ENCODE peak calls at places on chromosomes 5 and 9, in ten cellular contexts. F is myocyte; Z is dorsolateral prefrontal cortex; G is GM04504; T is hepatic stellate cell; S is posterior cingulate gyrus; R is fibroblast of the aortic adventitia; E is COLO829; K is GDM1; O is effector CD4-positive, alpha-beta T cell. I is an unnamed sample.

GRCh38 chr5:175688352-175689146 is 30.7 kb downstream of the HRH2 start:
- DNase-seq in F (no peak), Z (no peak), G (no peak), T (no peak), S (peak), R (no peak), E (no peak), K (no peak), O (no peak), I (no peak)

GRCh38 chr9:91151014-91151740 is 210.5 kb downstream of the AUH start:
- DNase-seq in F (peak), Z (no peak), G (peak), T (no peak), S (no peak), R (peak), E (no peak), K (peak), O (no peak), I (peak)

GRCh38 chr9:135230817-135231520 is 143.5 kb downstream of the OLFM1 start:
- DNase-seq in F (no peak), Z (no peak), G (no peak), T (no peak), S (peak), R (no peak), E (no peak), K (no peak), O (no peak), I (no peak)

GRCh38 chr9:111300140-111300735 is 29.8 kb downstream of the OR2K2 start:
- DNase-seq in F (no peak), Z (no peak), G (no peak), T (no peak), S (no peak), R (peak), E (no peak), K (no peak), O (no peak), I (no peak)

GRCh38 chr5:56815657-56816545 is 552 bp downstream of the MAP3K1 start:
- DNase-seq in F (peak), Z (peak), G (no peak), T (no peak), S (peak), R (no peak), E (no peak), K (no peak), O (peak), I (peak)

GRCh38 chr9:110615526-110615925 is 36.0 kb upstream of the SVEP1 start:
- DNase-seq in F (no peak), Z (no peak), G (peak), T (no peak), S (no peak), R (peak), E (no peak), K (no peak), O (no peak), I (peak)

GRCh38 chr5:135641329-135642178 is 62.8 kb upstream of the CXCL14 start:
- DNase-seq in F (no peak), Z (no peak), G (no peak), T (no peak), S (no peak), R (no peak), E (no peak), K (no peak), O (no peak), I (no peak)

GRCh38 chr9:90801507-90802289 is at the start of gene SYK:
- DNase-seq in F (no peak), Z (no peak), G (no peak), T (no peak), S (peak), R (no peak), E (no peak), K (peak), O (no peak), I (no peak)

GRCh38 chr5:162227075-162227474 is 159.5 kb downstream of the GABRG2 start:
- DNase-seq in F (no peak), Z (no peak), G (no peak), T (no peak), S (no peak), R (no peak), E (no peak), K (no peak), O (no peak), I (no peak)

GRCh38 chr5:40202852-40203440 is 476.8 kb upstream of the PTGER4 start:
- DNase-seq in F (no peak), Z (no peak), G (no peak), T (no peak), S (no peak), R (no peak), E (no peak), K (no peak), O (no peak), I (no peak)

GRCh38 chr5:112694853-112695709 is 42.6 kb upstream of the APC start:
- DNase-seq in F (peak), Z (no peak), G (no peak), T (no peak), S (no peak), R (peak), E (no peak), K (no peak), O (no peak), I (peak)

GRCh38 chr9:2281031-2281802 is 266.1 kb downstream of the SMARCA2 start:
- DNase-seq in F (no peak), Z (no peak), G (no peak), T (peak), S (no peak), R (peak), E (no peak), K (no peak), O (no peak), I (peak)

GRCh38 chr5:1736889-1737711 is 62.5 kb downstream of the MRPL36 start:
- DNase-seq in F (no peak), Z (no peak), G (no peak), T (no peak), S (peak), R (no peak), E (no peak), K (no peak), O (no peak), I (no peak)

GRCh38 chr5:59328801-59329296 is 564.7 kb downstream of the PDE4D start:
- DNase-seq in F (peak), Z (no peak), G (no peak), T (no peak), S (peak), R (peak), E (peak), K (no peak), O (no peak), I (peak)

GRCh38 chr5:119816055-119816454 is 186.7 kb downstream of the FAM170A start:
- DNase-seq in F (no peak), Z (no peak), G (no peak), T (no peak), S (no peak), R (no peak), E (no peak), K (no peak), O (no peak), I (no peak)

GRCh38 chr5:134536876-134537275 is 11.4 kb downstream of the JADE2 start:
- DNase-seq in F (peak), Z (no peak), G (no peak), T (no peak), S (peak), R (no peak), E (no peak), K (no peak), O (no peak), I (no peak)

GRCh38 chr5:133338504-133339355 is 273.6 kb downstream of the FSTL4 start:
- DNase-seq in F (no peak), Z (no peak), G (no peak), T (no peak), S (peak), R (no peak), E (no peak), K (no peak), O (no peak), I (no peak)

GRCh38 chr5:97143715-97144114 is 1.3 kb upstream of the LIX1 start:
- DNase-seq in F (no peak), Z (no peak), G (no peak), T (no peak), S (no peak), R (no peak), E (no peak), K (no peak), O (no peak), I (no peak)

GRCh38 chr5:122264610-122265009 is 47.4 kb upstream of the SNCAIP start:
- DNase-seq in F (no peak), Z (no peak), G (no peak), T (no peak), S (no peak), R (no peak), E (no peak), K (no peak), O (no peak), I (no peak)

GRCh38 chr5:151158287-151158661 is 695 bp upstream of the ANXA6 start:
- DNase-seq in F (no peak), Z (no peak), G (no peak), T (no peak), S (peak), R (no peak), E (no peak), K (no peak), O (no peak), I (peak)

GRCh38 chr5:132203464-132203818 is 24.2 kb downstream of the P4HA2 start:
- DNase-seq in F (peak), Z (no peak), G (no peak), T (no peak), S (no peak), R (no peak), E (no peak), K (no peak), O (no peak), I (peak)

GRCh38 chr5:176369934-176370711 is 4.8 kb downstream of the ARL10 start:
- DNase-seq in F (no peak), Z (no peak), G (no peak), T (no peak), S (no peak), R (no peak), E (no peak), K (no peak), O (no peak), I (no peak)

GRCh38 chr5:140875085-140876065 is at the start of gene PCDHA12:
- DNase-seq in F (no peak), Z (no peak), G (no peak), T (no peak), S (no peak), R (no peak), E (no peak), K (no peak), O (no peak), I (no peak)

GRCh38 chr5:15203376-15203775 is 296.6 kb upstream of the FBXL7 start:
- DNase-seq in F (peak), Z (no peak), G (peak), T (peak), S (no peak), R (no peak), E (no peak), K (no peak), O (no peak), I (no peak)

GRCh38 chr9:116669296-116669695 is 17.8 kb upstream of the TRIM32 start:
- DNase-seq in F (no peak), Z (no peak), G (no peak), T (no peak), S (no peak), R (no peak), E (no peak), K (no peak), O (no peak), I (no peak)

GRCh38 chr5:139494256-139494655 is 11.7 kb upstream of the STING1 start:
- DNase-seq in F (no peak), Z (no peak), G (no peak), T (no peak), S (no peak), R (peak), E (no peak), K (no peak), O (no peak), I (no peak)

GRCh38 chr9:83188272-83188671 is 125.3 kb upstream of the RASEF start:
- DNase-seq in F (no peak), Z (no peak), G (no peak), T (no peak), S (no peak), R (no peak), E (no peak), K (no peak), O (no peak), I (no peak)

GRCh38 chr9:34553511-34554021 is 30.8 kb upstream of the ENHO start:
- DNase-seq in F (no peak), Z (no peak), G (no peak), T (no peak), S (peak), R (no peak), E (no peak), K (no peak), O (no peak), I (no peak)

GRCh38 chr9:80605129-80605528 is 1033.4 kb downstream of the TLE4 start:
- DNase-seq in F (peak), Z (no peak), G (no peak), T (peak), S (no peak), R (peak), E (peak), K (no peak), O (no peak), I (peak)

GRCh38 chr5:53397845-53398244 is 82.6 kb upstream of the FST start:
- DNase-seq in F (peak), Z (no peak), G (peak), T (no peak), S (peak), R (peak), E (no peak), K (no peak), O (no peak), I (peak)

GRCh38 chr9:115883467-115884329 is 269.9 kb upstream of the PAPPA start:
- DNase-seq in F (peak), Z (no peak), G (no peak), T (no peak), S (peak), R (peak), E (peak), K (no peak), O (no peak), I (peak)

I was measured in astrocyte.